ENCODE peak calls at places on chromosomes 2 and 18, in six cellular contexts. F is HCT116, I is GM12878, X is K562, C is SK-N-SH, J is HepG2. R is an unnamed sample.

GRCh38 chr2:234879671-234880455 is 72.0 kb upstream of the SH3BP4 start:
- DNase-seq in I (no peak), C (no peak), X (peak; percentile 8), J (peak; percentile 54), F (peak; percentile 41), R (no peak)

GRCh38 chr2:97995734-97996624 is at the start of gene TMEM131:
- DNase-seq in I (peak; percentile 74), C (peak; percentile 96), J (peak; percentile 88), F (peak; percentile 89), X (peak; percentile 94), R (peak; percentile 86)

GRCh38 chr18:45282101-45282812 is 333.0 kb upstream of the SLC14A2 start:
- DNase-seq in C (no peak), F (no peak), I (no peak), X (no peak), J (no peak), R (no peak)

GRCh38 chr2:46954951-46955571 is 39.5 kb upstream of the MCFD2 start:
- DNase-seq in I (no peak), J (peak; percentile 92), X (peak; percentile 38), F (no peak), C (no peak), R (no peak)

GRCh38 chr2:37894601-37895000 is 30.5 kb upstream of the RMDN2 start:
- DNase-seq in X (no peak), F (no peak), C (no peak), I (no peak), J (no peak), R (no peak)

GRCh38 chr18:53426656-53427055 is 797.8 kb downstream of the MBD2 start:
- DNase-seq in C (no peak), X (no peak), J (no peak), F (no peak), I (no peak), R (no peak)

GRCh38 chr2:69203166-69203985 is 183.7 kb downstream of the GFPT1 start:
- DNase-seq in C (no peak), I (no peak), F (no peak), X (no peak), J (peak; percentile 80), R (no peak)

GRCh38 chr2:45344502-45344901 is 266.6 kb downstream of the SRBD1 start:
- DNase-seq in J (no peak), X (no peak), F (no peak), C (no peak), I (no peak), R (no peak)

GRCh38 chr18:58844871-58845270 is 19.8 kb upstream of the ZNF532 start:
- DNase-seq in C (no peak), I (no peak), J (no peak), X (no peak), F (no peak), R (no peak)

GRCh38 chr2:235852528-235852920 is 315.7 kb downstream of the GBX2 start:
- DNase-seq in J (no peak), I (no peak), F (no peak), X (no peak), C (peak; percentile 81), R (no peak)

GRCh38 chr2:206939340-206939739 is at the start of gene CPO:
- DNase-seq in X (no peak), I (no peak), J (no peak), F (no peak), C (no peak), R (no peak)

GRCh38 chr2:217510790-217511291 is 492.0 kb downstream of the TNS1 start:
- DNase-seq in F (peak; percentile 70), J (peak; percentile 69), X (peak; percentile 45), C (peak; percentile 78), I (peak; percentile 27), R (peak; percentile 21)

GRCh38 chr18:55275042-55275897 is 312.7 kb downstream of the TCF4 start:
- DNase-seq in C (no peak), X (no peak), J (no peak), F (no peak), I (no peak), R (peak; percentile 31)

GRCh38 chr2:54522624-54523281 is 66.6 kb downstream of the SPTBN1 start:
- DNase-seq in J (peak; percentile 86), I (peak; percentile 47), X (peak; percentile 80), C (peak; percentile 60), F (peak; percentile 60), R (peak; percentile 26)

GRCh38 chr2:67446504-67446911 is 49.4 kb downstream of the ETAA1 start:
- DNase-seq in F (no peak), I (no peak), C (no peak), J (no peak), X (no peak), R (no peak)

GRCh38 chr2:138922973-138923563 is 142.9 kb upstream of the NXPH2 start:
- DNase-seq in J (peak; percentile 40), F (peak; percentile 22), X (no peak), C (peak; percentile 11), I (no peak), R (peak; percentile 9)

GRCh38 chr2:189402932-189403331 is 38.3 kb upstream of the WDR75 start:
- DNase-seq in J (no peak), X (no peak), C (no peak), I (no peak), F (no peak), R (no peak)

GRCh38 chr2:164992818-164993217 is 37.5 kb upstream of the SLC38A11 start:
- DNase-seq in J (peak; percentile 80), C (peak; percentile 45), F (peak; percentile 58), I (no peak), X (peak; percentile 16), R (no peak)

GRCh38 chr18:79629249-79629558 is 50.4 kb upstream of the CTDP1 start:
- DNase-seq in X (no peak), I (no peak), C (no peak), F (no peak), J (no peak), R (no peak)

GRCh38 chr2:2692599-2693389 is 361.7 kb upstream of the MYT1L start:
- DNase-seq in X (no peak), C (no peak), I (no peak), J (no peak), F (no peak), R (no peak)

GRCh38 chr2:235180642-235181041 is 228.8 kb downstream of the SH3BP4 start:
- DNase-seq in X (no peak), I (no peak), F (no peak), J (no peak), C (no peak), R (no peak)

GRCh38 chr18:1585881-1586488 is 681.3 kb downstream of the ADCYAP1 start:
- DNase-seq in I (peak; percentile 4), F (peak; percentile 32), J (peak; percentile 20), X (peak; percentile 23), C (peak; percentile 8), R (peak; percentile 5)

GRCh38 chr2:19336781-19337180 is 21.6 kb downstream of the OSR1 start:
- DNase-seq in I (no peak), X (no peak), J (no peak), F (no peak), C (no peak), R (no peak)

GRCh38 chr2:163348843-163349395 is 386.9 kb downstream of the FIGN start:
- DNase-seq in I (no peak), F (peak; percentile 67), J (peak; percentile 34), X (no peak), C (no peak), R (peak; percentile 78)

GRCh38 chr2:40458271-40458794 is 6.4 kb upstream of the SLC8A1 start:
- DNase-seq in X (no peak), I (no peak), F (no peak), C (peak; percentile 49), J (no peak), R (no peak)

GRCh38 chr2:113114996-113115395 is 12.4 kb upstream of the IL1RN start:
- DNase-seq in J (no peak), F (no peak), C (no peak), X (no peak), I (no peak), R (no peak)

GRCh38 chr2:62455957-62456692 is 49.9 kb downstream of the TMEM17 start:
- DNase-seq in J (no peak), C (no peak), F (no peak), X (no peak), I (no peak), R (no peak)

GRCh38 chr18:76721207-76721996 is 101.0 kb upstream of the ZNF236 start:
- DNase-seq in C (no peak), X (no peak), F (no peak), I (no peak), J (no peak), R (no peak)

GRCh38 chr2:98085649-98086048 is 1.3 kb upstream of the VWA3B start:
- DNase-seq in I (no peak), F (no peak), C (no peak), X (no peak), J (no peak), R (no peak)

GRCh38 chr2:57515366-57515765 is 531.2 kb upstream of the VRK2 start:
- DNase-seq in F (no peak), X (no peak), C (no peak), I (no peak), J (no peak), R (no peak)

GRCh38 chr2:65604246-65604645 is 171.8 kb upstream of the SPRED2 start:
- DNase-seq in J (no peak), I (no peak), F (no peak), C (no peak), X (no peak), R (peak; percentile 11)

GRCh38 chr2:108351889-108352288 is 25.9 kb upstream of the SULT1C4 start:
- DNase-seq in C (no peak), X (no peak), F (no peak), J (no peak), I (no peak), R (no peak)
- TF ChIP-seq JUND in C (no peak), X (no peak), F (no peak), J (no peak), I (no peak), R (no peak)

DNA sequence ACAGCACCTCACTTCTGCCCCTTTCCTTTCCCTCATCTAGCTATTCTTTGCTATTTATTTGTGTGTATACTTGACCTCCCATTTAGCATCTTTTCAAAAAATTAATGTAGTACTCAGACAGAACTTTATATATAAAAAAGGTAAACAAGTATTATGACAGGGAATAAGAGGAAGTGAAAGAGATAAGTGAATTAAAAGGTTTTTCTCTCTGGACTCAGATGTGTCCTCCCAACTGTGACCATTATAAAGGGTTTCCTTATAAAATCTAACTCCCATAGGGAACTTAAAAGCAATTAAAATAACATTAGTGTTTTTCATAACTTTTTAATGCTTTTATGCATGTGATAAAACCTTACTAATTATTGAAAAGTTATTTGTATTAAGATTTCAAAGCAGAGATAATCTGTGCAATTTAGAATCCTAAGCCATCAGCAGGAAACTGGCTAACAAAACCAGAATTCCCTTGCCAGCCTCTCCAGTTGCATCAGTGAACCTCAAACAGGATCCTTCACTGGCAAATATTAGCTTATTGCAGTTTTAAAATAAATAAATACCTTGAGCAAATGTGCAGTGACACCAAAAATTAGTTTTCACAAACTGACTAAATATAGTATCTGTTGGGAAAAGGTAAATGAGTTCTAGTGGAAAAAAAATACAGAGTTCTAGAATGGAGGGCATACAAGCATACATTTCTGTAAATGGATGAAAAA is 930.7 kb downstream of the BCL11A start:
- DNase-seq in J (no peak), X (no peak), I (no peak), F (no peak), C (no peak), R (no peak)
- TF ChIP-seq JUND in J (no peak), X (no peak), I (no peak), F (no peak), C (no peak), R (no peak)

GRCh38 chr2:135086222-135086621 is 34.1 kb downstream of the RAB3GAP1 start:
- DNase-seq in I (no peak), X (no peak), F (no peak), J (no peak), C (no peak), R (no peak)
- TF ChIP-seq JUND in I (no peak), X (no peak), F (no peak), J (no peak), C (no peak), R (no peak)

GRCh38 chr18:56563568-56563967 is 74.8 kb downstream of the TXNL1 start:
- DNase-seq in J (peak; percentile 51), X (peak; percentile 52), C (no peak), I (no peak), F (peak; percentile 10), R (peak; percentile 5)
- TF ChIP-seq JUND in J (no peak), X (no peak), C (no peak), I (no peak), F (no peak), R (no peak)